ENCODE peak calls at places on chromosomes 4 and X, in ten cellular contexts. V is right atrium auricular region; M is endodermal cell; F is breast epithelium; G is body of pancreas; A is PC-3; W is esophagus squamous epithelium; I is CD4-positive, alpha-beta memory T cell; R is effector memory CD4-positive, alpha-beta T cell; D is heart left ventricle. E is an unnamed sample.

GRCh38 chr4:1500231-1500965 is 94.2 kb upstream of the NKX1-1 start:
- DNase-seq in G (no peak), V (no peak), W (no peak), F (no peak), D (no peak), M (peak; percentile 35), I (no peak), R (no peak), A (no peak), E (no peak)

GRCh38 chr4:10371869-10372471 is 85.3 kb downstream of the ZNF518B start:
- DNase-seq in F (no peak), D (no peak), V (no peak), W (no peak), G (no peak), R (no peak), M (peak; percentile 60), A (no peak), I (no peak), E (peak; percentile 74)

GRCh38 chrX:109345866-109346265 is 136.0 kb downstream of the GUCY2F start:
- DNase-seq in R (no peak), W (no peak), M (no peak), F (no peak), A (no peak), G (no peak), I (no peak), V (no peak), D (no peak), E (no peak)

GRCh38 chr4:189802884-189803283 is 137.8 kb upstream of the FRG1 start:
- DNase-seq in W (no peak), D (no peak), R (no peak), A (no peak), M (peak; percentile 66), G (no peak), F (no peak), I (no peak), V (no peak), E (no peak)

GRCh38 chrX:137891431-137891830 is 325.5 kb downstream of the ZIC3 start:
- DNase-seq in W (no peak), D (no peak), R (no peak), I (no peak), V (no peak), M (peak; percentile 48), F (no peak), G (no peak), A (no peak), E (no peak)

GRCh38 chr4:140609548-140610425 is 41.0 kb upstream of the UCP1 start:
- DNase-seq in F (no peak), D (peak; percentile 39), A (peak; percentile 71), I (peak; percentile 8), W (no peak), R (no peak), G (no peak), V (no peak), M (no peak), E (no peak)

GRCh38 chrX:148135738-148136137 is 154.6 kb downstream of the FMR1NB start:
- DNase-seq in A (peak; percentile 2), R (no peak), M (no peak), W (no peak), I (no peak), F (no peak), V (no peak), D (no peak), G (no peak), E (no peak)

GRCh38 chrX:10833299-10834169 is 213.1 kb upstream of the MID1 start:
- DNase-seq in A (peak; percentile 85), F (peak; percentile 36), G (peak; percentile 27), R (no peak), D (peak; percentile 9), I (no peak), V (no peak), W (no peak), M (peak; percentile 71), E (no peak)

GRCh38 chrX:34119122-34119521 is 13.0 kb downstream of the FAM47A start:
- DNase-seq in A (no peak), G (no peak), M (no peak), D (no peak), F (no peak), R (no peak), I (no peak), V (no peak), W (no peak), E (no peak)

GRCh38 chrX:85004255-85004654 is 578 bp downstream of the APOOL start:
- DNase-seq in M (no peak), A (peak; percentile 52), W (no peak), I (no peak), R (no peak), F (no peak), D (no peak), V (no peak), G (no peak), E (no peak)

GRCh38 chr4:37928896-37929537 is 31.2 kb upstream of the PTTG2 start:
- DNase-seq in I (peak; percentile 6), V (no peak), G (no peak), F (no peak), R (no peak), A (no peak), W (no peak), M (no peak), D (no peak), E (no peak)

GRCh38 chr4:176340871-176341685 is 21.3 kb downstream of the SPCS3 start:
- DNase-seq in R (no peak), D (no peak), V (no peak), M (no peak), A (peak; percentile 52), G (no peak), I (peak; percentile 20), W (no peak), F (no peak), E (no peak)

GRCh38 chrX:14776901-14777300 is 96.0 kb downstream of the FANCB start:
- DNase-seq in G (no peak), W (no peak), V (no peak), M (no peak), F (no peak), D (no peak), A (no peak), I (no peak), R (no peak), E (no peak)

GRCh38 chr4:27090406-27090805 is 229.8 kb downstream of the STIM2 start:
- DNase-seq in M (peak; percentile 58), W (no peak), R (no peak), G (no peak), I (no peak), A (no peak), F (no peak), V (no peak), D (no peak), E (no peak)

GRCh38 chrX:15468036-15468435 is 25.1 kb downstream of the PIR start:
- DNase-seq in G (peak; percentile 11), M (peak; percentile 46), F (no peak), W (no peak), V (peak; percentile 64), I (no peak), A (peak; percentile 64), D (no peak), R (no peak), E (no peak)

GRCh38 chr4:159296061-159296460 is 193.2 kb downstream of the RAPGEF2 start:
- DNase-seq in W (no peak), G (no peak), R (no peak), F (no peak), A (peak; percentile 79), I (no peak), V (no peak), M (no peak), D (no peak), E (no peak)

GRCh38 chr4:76177709-76178108 is 29.5 kb upstream of the NUP54 start:
- DNase-seq in G (no peak), I (no peak), R (no peak), F (no peak), D (no peak), W (no peak), M (no peak), V (no peak), A (no peak), E (no peak)
- H3K9me3 ChIP-seq in G (no peaks in the 10 kb centered on the region), I (no peaks in the 10 kb centered on the region), R (no peaks in the 10 kb centered on the region), F (no peaks in the 10 kb centered on the region), D (no peaks in the 10 kb centered on the region), W (no peaks in the 10 kb centered on the region), M (no peaks in the 10 kb centered on the region), V (no peaks in the 10 kb centered on the region), A (no peaks in the 10 kb centered on the region), E (no peaks in the 10 kb centered on the region)

DNA sequence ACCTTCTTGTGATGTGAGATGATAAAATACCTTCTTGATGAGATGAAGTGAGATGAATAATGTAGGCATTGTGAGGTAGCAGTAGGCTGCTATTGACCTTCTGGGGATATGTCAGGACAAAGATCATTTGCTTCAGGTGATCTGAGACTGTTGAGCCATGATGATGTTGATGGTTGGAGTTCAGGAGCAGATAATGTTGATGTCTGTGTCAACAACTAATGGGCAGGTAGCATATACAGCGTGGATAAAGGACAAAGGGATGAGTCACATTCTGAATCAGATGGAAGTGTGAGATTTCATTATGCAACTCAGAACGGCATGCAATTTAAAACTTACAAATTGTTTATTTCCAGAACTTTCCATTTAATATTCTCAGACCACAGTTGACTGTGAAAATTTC is 57.3 kb downstream of the RAP1GDS1 start:
- DNase-seq in D (no peak), M (no peak), I (no peak), V (no peak), A (no peak), G (no peak), F (no peak), R (no peak), W (no peak), E (no peak)
- H3K9me3 ChIP-seq in D (no peaks in the 10 kb centered on the region), M (peaks cover 23% of the 10 kb centered on the region), I (no peaks in the 10 kb centered on the region), V (no peaks in the 10 kb centered on the region), A (no peaks in the 10 kb centered on the region), G (no peaks in the 10 kb centered on the region), F (no peaks in the 10 kb centered on the region), R (no peaks in the 10 kb centered on the region), W (no peaks in the 10 kb centered on the region), E (no peaks in the 10 kb centered on the region)

DNA sequence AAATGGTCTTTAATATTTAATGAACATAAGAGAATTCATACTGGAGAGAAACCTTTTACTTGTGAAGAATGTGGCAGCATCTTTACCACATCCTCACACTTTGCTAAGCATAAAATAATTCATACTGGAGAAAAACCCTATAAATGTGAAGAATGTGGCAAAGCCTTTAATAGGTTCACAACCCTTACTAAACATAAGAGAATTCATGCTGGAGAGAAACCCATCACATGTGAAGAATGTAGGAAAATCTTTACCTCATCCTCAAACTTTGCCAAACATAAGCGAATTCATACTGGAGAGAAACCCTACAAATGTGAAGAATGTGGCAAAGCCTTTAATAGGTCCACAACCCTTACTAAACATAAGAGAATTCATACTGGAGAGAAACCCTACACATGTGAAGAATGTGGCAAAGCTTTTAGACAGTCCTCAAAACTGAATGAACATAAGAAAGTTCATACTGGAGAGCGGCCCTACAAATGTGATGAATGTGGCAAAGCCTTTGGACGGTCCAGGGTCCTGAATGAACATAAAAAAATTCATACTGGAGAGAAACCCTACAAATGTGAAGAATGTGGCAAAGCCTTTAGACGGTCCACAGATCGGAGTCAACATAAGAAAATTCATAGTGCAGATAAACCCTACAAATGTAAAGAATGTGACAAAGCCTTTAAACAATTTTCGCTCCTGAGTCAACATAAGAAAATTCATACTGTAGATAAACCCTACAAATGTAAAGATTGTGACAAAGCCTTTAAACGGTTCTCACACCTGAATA is 35.6 kb downstream of the ZNF141 start:
- DNase-seq in F (no peak), W (no peak), R (no peak), M (no peak), V (no peak), A (no peak), D (no peak), G (no peak), I (no peak), E (no peak)
- H3K9me3 ChIP-seq in F (peaks cover 100% of the 10 kb centered on the region), W (peaks cover 99% of the 10 kb centered on the region), R (peaks cover 61% of the 10 kb centered on the region), M (peaks cover 98% of the 10 kb centered on the region), V (peaks cover 59% of the 10 kb centered on the region), A (peaks cover 68% of the 10 kb centered on the region), D (peaks cover 100% of the 10 kb centered on the region), G (no peaks in the 10 kb centered on the region), I (peaks cover 25% of the 10 kb centered on the region), E (peaks cover 100% of the 10 kb centered on the region)

GRCh38 chr4:152817331-152817730 is 37.6 kb downstream of the ARFIP1 start:
- DNase-seq in A (no peak), W (no peak), V (no peak), F (no peak), D (no peak), M (no peak), R (no peak), I (no peak), G (no peak), E (no peak)
- H3K9me3 ChIP-seq in A (no peaks in the 10 kb centered on the region), W (no peaks in the 10 kb centered on the region), V (peaks cover 6% of the 10 kb centered on the region), F (no peaks in the 10 kb centered on the region), D (peaks cover 37% of the 10 kb centered on the region), M (peaks cover 58% of the 10 kb centered on the region), R (peaks cover 10% of the 10 kb centered on the region), I (no peaks in the 10 kb centered on the region), G (no peaks in the 10 kb centered on the region), E (no peaks in the 10 kb centered on the region)